ENCODE peak calls at places on chromosome 2, in six cellular contexts. L is IMR-90, R is dorsolateral prefrontal cortex, E is esophagus squamous epithelium, P is upper lobe of right lung, N is kidney. K is an unnamed sample.

GRCh38 chr2:215736653-215737290 is 276.6 kb downstream of the MREG start:
- DNase-seq in E (no peak), P (no peak), L (peak), N (no peak), R (no peak), K (no peak)

GRCh38 chr2:36193680-36194079 is 161.9 kb upstream of the CRIM1 start:
- DNase-seq in P (no peak), E (no peak), R (no peak), N (no peak), L (no peak), K (no peak)

GRCh38 chr2:26086155-26086634 is 52.3 kb downstream of the RAB10 start:
- DNase-seq in E (no peak), P (no peak), N (no peak), L (peak), R (no peak), K (no peak)

GRCh38 chr2:59684101-59684770 is 869.2 kb downstream of the BCL11A start:
- DNase-seq in R (no peak), P (no peak), L (no peak), E (no peak), N (no peak), K (no peak)

GRCh38 chr2:52416340-52416739 is 1351.3 kb upstream of the CHAC2 start:
- DNase-seq in N (no peak), L (peak), P (no peak), R (no peak), E (no peak), K (no peak)

GRCh38 chr2:13660231-13660630 is 943.5 kb downstream of the TRIB2 start:
- DNase-seq in R (no peak), P (no peak), E (no peak), L (no peak), N (no peak), K (no peak)

GRCh38 chr2:184551631-184552030 is 46.7 kb upstream of the ZNF804A start:
- DNase-seq in N (no peak), R (no peak), E (no peak), L (no peak), P (no peak), K (no peak)

GRCh38 chr2:129376404-129377077 is 602.9 kb upstream of the RAB6C start:
- DNase-seq in L (no peak), P (no peak), R (no peak), E (no peak), N (no peak), K (no peak)

GRCh38 chr2:25401307-25402021 is 59.7 kb upstream of the DNMT3A start:
- DNase-seq in L (no peak), R (no peak), N (peak), E (no peak), P (no peak), K (no peak)

GRCh38 chr2:237600205-237600846 is 9.8 kb upstream of the RAB17 start:
- DNase-seq in R (no peak), N (peak), E (no peak), P (no peak), L (peak), K (no peak)

GRCh38 chr2:204645018-204645775 is 99.9 kb downstream of the PARD3B start:
- DNase-seq in E (no peak), R (no peak), P (no peak), L (peak), N (no peak), K (no peak)

GRCh38 chr2:101617786-101618185 is 79.7 kb upstream of the MAP4K4 start:
- DNase-seq in E (no peak), R (no peak), P (no peak), N (no peak), L (peak), K (no peak)

GRCh38 chr2:2098458-2099167 is 232.5 kb downstream of the MYT1L start:
- DNase-seq in R (no peak), P (no peak), N (no peak), L (no peak), E (no peak), K (no peak)

GRCh38 chr2:160491922-160492371 is 1.7 kb downstream of the RBMS1 start:
- DNase-seq in R (no peak), P (no peak), L (peak), N (no peak), E (no peak), K (no peak)

GRCh38 chr2:223050188-223050587 is 1.8 kb upstream of the KCNE4 start:
- DNase-seq in E (no peak), L (no peak), R (no peak), N (no peak), P (no peak), K (no peak)

GRCh38 chr2:172859821-172860707 is 124.4 kb downstream of the RAPGEF4 start:
- DNase-seq in L (no peak), P (no peak), N (no peak), R (no peak), E (no peak), K (no peak)
- H3K4me3 ChIP-seq in L (no peak), P (no peak), N (peak), R (peak), E (no peak), K (no peak)

GRCh38 chr2:143521404-143521803 is 392.2 kb downstream of the ARHGAP15 start:
- DNase-seq in L (no peak), R (no peak), P (no peak), N (no peak), E (no peak), K (no peak)

GRCh38 chr2:143525536-143525935 is 396.3 kb downstream of the ARHGAP15 start:
- DNase-seq in P (no peak), E (no peak), L (no peak), N (no peak), R (no peak), K (no peak)

GRCh38 chr2:143522699-143523098 is 393.5 kb downstream of the ARHGAP15 start:
- DNase-seq in N (no peak), E (no peak), P (no peak), L (no peak), R (no peak), K (no peak)

GRCh38 chr2:143525006-143525405 is 395.8 kb downstream of the ARHGAP15 start:
- DNase-seq in R (no peak), E (no peak), N (no peak), L (peak), P (no peak), K (no peak)

GRCh38 chr2:143524001-143524608 is 394.9 kb downstream of the ARHGAP15 start:
- DNase-seq in E (no peak), L (peak), R (no peak), N (no peak), P (no peak), K (no peak)
- H3K27ac ChIP-seq in E (no peak), L (peak), R (no peak), N (peak), P (no peak), K (no peak)

GRCh38 chr2:218289639-218290315 is 2.5 kb downstream of the TMBIM1 start:
- DNase-seq in L (peak), N (no peak), E (no peak), P (no peak), R (no peak), K (no peak)

GRCh38 chr2:218291934-218292699 is at the start of gene TMBIM1:
- DNase-seq in P (peak), L (peak), N (peak), E (no peak), R (peak), K (peak)

GRCh38 chr2:218292700-218293014 is 354 bp upstream of the TMBIM1 start:
- DNase-seq in E (no peak), L (no peak), N (no peak), P (no peak), R (no peak), K (no peak)

GRCh38 chr2:218291318-218291933 is 877 bp downstream of the TMBIM1 start:
- DNase-seq in P (no peak), L (peak), R (no peak), N (no peak), E (no peak), K (no peak)

DNA sequence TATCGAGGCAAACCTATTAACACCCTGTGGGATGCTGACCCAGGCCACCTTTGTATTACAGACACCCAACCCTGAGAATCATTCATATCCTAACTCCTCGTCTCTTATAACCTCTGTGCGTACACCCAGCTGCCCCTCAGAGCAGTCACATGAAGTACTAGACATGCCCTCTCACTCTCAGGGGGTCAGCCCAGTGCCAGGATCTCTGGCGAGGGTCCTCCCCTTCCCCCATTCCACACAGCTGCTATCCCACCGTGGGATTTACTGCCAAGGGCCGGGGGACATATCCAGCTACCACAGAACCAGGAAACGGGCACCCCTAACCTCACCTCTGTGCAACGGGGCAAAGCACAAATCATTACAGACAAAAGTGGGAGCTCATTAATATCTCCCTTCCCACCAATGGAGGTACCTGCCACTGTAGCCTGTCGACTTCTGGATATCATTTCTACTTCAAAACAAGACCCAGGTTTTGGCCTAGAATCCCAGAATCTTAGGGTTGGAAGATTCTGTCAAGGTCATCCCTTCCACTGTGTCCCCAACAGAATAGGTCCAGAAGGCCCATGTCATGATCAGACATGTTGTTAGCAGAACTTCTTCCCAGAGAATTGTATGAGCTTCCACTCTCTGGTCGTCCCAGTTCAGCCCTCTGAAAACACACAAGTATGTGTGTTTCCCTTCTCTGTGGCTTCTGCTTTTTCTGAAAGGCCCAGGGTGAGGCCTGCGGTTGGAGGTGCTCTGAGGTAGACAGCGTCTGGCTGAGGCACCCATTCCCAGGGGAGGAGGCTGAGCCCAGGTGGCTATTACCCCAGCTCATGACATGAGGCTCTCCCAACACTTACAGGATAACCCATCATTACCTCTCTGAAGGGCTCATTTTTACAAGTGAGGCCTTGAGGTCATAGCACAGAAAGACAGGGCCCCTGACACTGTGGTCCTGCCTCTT is 1.7 kb downstream of the TMBIM1 start:
- DNase-seq in E (no peak), L (no peak), N (no peak), P (no peak), R (no peak), K (no peak)
- H3K4me3 ChIP-seq in E (peak), L (peak), N (peak), P (peak), R (peak), K (peak)

DNA sequence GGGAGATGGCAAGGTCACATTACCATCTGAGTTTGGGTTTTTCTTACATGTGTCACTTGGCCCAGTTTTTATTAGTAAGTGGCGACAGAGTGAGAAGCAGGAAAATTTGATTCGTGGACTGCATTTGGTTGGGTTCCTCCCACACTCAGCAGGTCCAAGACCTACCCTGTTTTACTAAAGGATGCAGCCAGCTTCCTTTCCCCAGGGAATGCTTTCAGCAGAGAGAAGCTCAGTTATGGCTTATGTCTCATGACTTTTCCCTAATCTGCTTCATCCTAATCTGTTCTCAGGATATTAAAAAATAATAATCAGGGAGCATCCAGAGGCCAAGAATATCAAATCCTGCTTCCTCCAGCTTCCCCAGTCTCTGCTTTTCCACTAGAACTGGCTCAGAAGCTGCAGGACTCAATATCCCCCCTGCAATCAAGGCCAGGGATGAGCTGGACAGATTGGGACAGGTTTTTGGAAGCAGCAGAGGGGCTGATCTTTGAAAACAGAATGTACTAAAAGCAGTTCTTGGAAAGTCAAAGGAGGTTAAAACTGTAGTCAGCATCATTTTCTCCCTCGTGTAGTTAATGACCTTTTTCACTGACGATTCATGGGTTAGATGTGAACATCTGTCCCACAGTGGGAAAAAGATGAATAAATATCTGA is 326.8 kb upstream of the TNP1 start:
- DNase-seq in L (no peak), E (no peak), P (no peak), N (no peak), R (no peak), K (no peak)
- H3K27ac ChIP-seq in L (no peak), E (peak), P (no peak), N (no peak), R (no peak), K (no peak)

GRCh38 chr2:95531254-95531771 is 46.8 kb upstream of the TRIM43B start:
- DNase-seq in E (no peak), L (no peak), R (no peak), P (no peak), N (no peak), K (no peak)

GRCh38 chr2:95530734-95531133 is 46.2 kb upstream of the TRIM43B start:
- DNase-seq in R (no peak), P (no peak), N (peak), L (peak), E (no peak), K (no peak)

GRCh38 chr2:95525294-95526035 is 40.9 kb upstream of the TRIM43B start:
- DNase-seq in N (peak), P (peak), L (no peak), R (no peak), E (no peak), K (no peak)

GRCh38 chr2:95524195-95524594 is 39.6 kb upstream of the TRIM43B start:
- DNase-seq in P (no peak), E (no peak), N (no peak), R (no peak), L (no peak), K (no peak)

GRCh38 chr2:95526360-95527341 is 42.1 kb upstream of the TRIM43B start:
- DNase-seq in L (peak), N (peak), P (peak), R (peak), E (no peak), K (peak)
- H3K4me3 ChIP-seq in L (peak), N (peak), P (peak), R (peak), E (peak), K (peak)

GRCh38 chr2:112272669-112273068 is 2.7 kb upstream of the ZC3H6 start:
- DNase-seq in L (no peak), P (no peak), N (no peak), E (no peak), R (no peak), K (no peak)
- H3K27ac ChIP-seq in L (no peak), P (no peak), N (no peak), E (no peak), R (no peak), K (no peak)

GRCh38 chr2:240421396-240421795 is 14.1 kb upstream of the GPC1 start:
- DNase-seq in R (peak), P (peak), N (peak), L (no peak), E (no peak), K (no peak)
- H3K4me3 ChIP-seq in R (no peak), P (no peak), N (no peak), L (no peak), E (no peak), K (no peak)

GRCh38 chr2:156456616-156457015 is 20.4 kb downstream of the GPD2 start:
- DNase-seq in N (no peak), E (no peak), L (peak), R (no peak), P (no peak), K (no peak)
- H3K27ac ChIP-seq in N (no peak), E (no peak), L (no peak), R (no peak), P (no peak), K (no peak)

GRCh38 chr2:156333274-156333950 is 891 bp upstream of the NR4A2 start:
- DNase-seq in P (no peak), L (no peak), R (no peak), N (no peak), E (no peak), K (peak)

GRCh38 chr2:156334496-156335478 is 2.3 kb upstream of the NR4A2 start:
- DNase-seq in R (peak), E (peak), L (peak), N (peak), P (peak), K (peak)

GRCh38 chr2:156332452-156333273 is at the start of gene NR4A2:
- DNase-seq in N (peak), L (peak), E (peak), P (peak), R (peak), K (peak)

GRCh38 chr2:156331572-156332451 is 709 bp downstream of the NR4A2 start:
- DNase-seq in L (peak), P (peak), N (peak), R (no peak), E (no peak), K (peak)

GRCh38 chr2:156333951-156334495 is 1.5 kb upstream of the NR4A2 start:
- DNase-seq in R (no peak), L (peak), E (peak), N (peak), P (peak), K (peak)
- H3K4me3 ChIP-seq in R (peak), L (peak), E (peak), N (peak), P (peak), K (peak)

K was measured in CD8-positive, alpha-beta T cell.